ENCODE peak calls at places on chromosome 17, in six cellular contexts. One of them, this sample, is unnamed.

GRCh38 chr17:15048933-15049539 is 216.1 kb downstream of the PMP22 start:
- DNase-seq in cardiac muscle cell: no peak
- DNase-seq in activated naive CD4-positive, alpha-beta T cell treated with Interleukin-2 at 50 U/mL for 16 hours: no peak
- DNase-seq in GM19239: no peak
- DNase-seq in skeletal muscle cell: no peak
- DNase-seq in iris pigment epithelial cell: no peak
- DNase-seq in this sample: no peak

GRCh38 chr17:29930399-29931010 is 477 bp upstream of the SSH2 start:
- DNase-seq in cardiac muscle cell: no peak
- DNase-seq in GM19239: no peak
- DNase-seq in iris pigment epithelial cell: no peak
- DNase-seq in skeletal muscle cell: no peak
- DNase-seq in activated naive CD4-positive, alpha-beta T cell treated with Interleukin-2 at 50 U/mL for 16 hours: no peak
- DNase-seq in this sample: no peak

GRCh38 chr17:51720439-51720838 is 438.1 kb downstream of the CA10 start:
- DNase-seq in activated naive CD4-positive, alpha-beta T cell treated with Interleukin-2 at 50 U/mL for 16 hours: no peak
- DNase-seq in cardiac muscle cell: no peak
- DNase-seq in skeletal muscle cell: no peak
- DNase-seq in GM19239: no peak
- DNase-seq in iris pigment epithelial cell: no peak
- DNase-seq in this sample: no peak

GRCh38 chr17:17682293-17682736 is 1.1 kb downstream of the RAI1 start:
- DNase-seq in cardiac muscle cell: peak
- DNase-seq in activated naive CD4-positive, alpha-beta T cell treated with Interleukin-2 at 50 U/mL for 16 hours: peak
- DNase-seq in skeletal muscle cell: no peak
- DNase-seq in GM19239: peak
- DNase-seq in iris pigment epithelial cell: peak
- DNase-seq in this sample: no peak

GRCh38 chr17:50283246-50283645 is 9.0 kb downstream of the TMEM92 start:
- DNase-seq in skeletal muscle cell: no peak
- DNase-seq in GM19239: no peak
- DNase-seq in cardiac muscle cell: no peak
- DNase-seq in activated naive CD4-positive, alpha-beta T cell treated with Interleukin-2 at 50 U/mL for 16 hours: peak
- DNase-seq in iris pigment epithelial cell: no peak
- DNase-seq in this sample: no peak

GRCh38 chr17:1181769-1182137 is 2.0 kb upstream of the ABR start:
- DNase-seq in cardiac muscle cell: peak
- DNase-seq in activated naive CD4-positive, alpha-beta T cell treated with Interleukin-2 at 50 U/mL for 16 hours: no peak
- DNase-seq in skeletal muscle cell: no peak
- DNase-seq in GM19239: no peak
- DNase-seq in iris pigment epithelial cell: peak
- DNase-seq in this sample: no peak

GRCh38 chr17:63993368-63993990 is 4.7 kb upstream of the PRR29 start:
- DNase-seq in GM19239: no peak
- DNase-seq in cardiac muscle cell: no peak
- DNase-seq in skeletal muscle cell: no peak
- DNase-seq in iris pigment epithelial cell: no peak
- DNase-seq in activated naive CD4-positive, alpha-beta T cell treated with Interleukin-2 at 50 U/mL for 16 hours: peak
- DNase-seq in this sample: no peak

GRCh38 chr17:75832652-75833400 is 11.4 kb downstream of the UNC13D start:
- DNase-seq in cardiac muscle cell: no peak
- DNase-seq in activated naive CD4-positive, alpha-beta T cell treated with Interleukin-2 at 50 U/mL for 16 hours: peak
- DNase-seq in iris pigment epithelial cell: no peak
- DNase-seq in GM19239: no peak
- DNase-seq in skeletal muscle cell: no peak
- DNase-seq in this sample: no peak

GRCh38 chr17:6551909-6552768 is 4.2 kb downstream of the PITPNM3 start:
- DNase-seq in activated naive CD4-positive, alpha-beta T cell treated with Interleukin-2 at 50 U/mL for 16 hours: no peak
- DNase-seq in cardiac muscle cell: no peak
- DNase-seq in skeletal muscle cell: no peak
- DNase-seq in GM19239: no peak
- DNase-seq in iris pigment epithelial cell: no peak
- DNase-seq in this sample: peak

GRCh38 chr17:79797492-79798295 is 817 bp upstream of the CBX8 start:
- DNase-seq in cardiac muscle cell: no peak
- DNase-seq in skeletal muscle cell: no peak
- DNase-seq in activated naive CD4-positive, alpha-beta T cell treated with Interleukin-2 at 50 U/mL for 16 hours: no peak
- DNase-seq in iris pigment epithelial cell: no peak
- DNase-seq in GM19239: no peak
- DNase-seq in this sample: no peak

GRCh38 chr17:62562656-62563055 is 64.8 kb upstream of the MRC2 start:
- DNase-seq in activated naive CD4-positive, alpha-beta T cell treated with Interleukin-2 at 50 U/mL for 16 hours: no peak
- DNase-seq in iris pigment epithelial cell: peak
- DNase-seq in cardiac muscle cell: peak
- DNase-seq in skeletal muscle cell: peak
- DNase-seq in GM19239: no peak
- DNase-seq in this sample: no peak

GRCh38 chr17:33814852-33815251 is 440.2 kb upstream of the CCL2 start:
- DNase-seq in iris pigment epithelial cell: no peak
- DNase-seq in cardiac muscle cell: no peak
- DNase-seq in skeletal muscle cell: no peak
- DNase-seq in activated naive CD4-positive, alpha-beta T cell treated with Interleukin-2 at 50 U/mL for 16 hours: no peak
- DNase-seq in GM19239: no peak
- DNase-seq in this sample: no peak

GRCh38 chr17:72514888-72515287 is 394.1 kb downstream of the SOX9 start:
- DNase-seq in skeletal muscle cell: peak
- DNase-seq in GM19239: no peak
- DNase-seq in iris pigment epithelial cell: peak
- DNase-seq in cardiac muscle cell: peak
- DNase-seq in activated naive CD4-positive, alpha-beta T cell treated with Interleukin-2 at 50 U/mL for 16 hours: no peak
- DNase-seq in this sample: no peak

GRCh38 chr17:40104570-40105471 is 4.4 kb upstream of the NR1D1 start:
- DNase-seq in skeletal muscle cell: no peak
- DNase-seq in iris pigment epithelial cell: no peak
- DNase-seq in cardiac muscle cell: no peak
- DNase-seq in GM19239: no peak
- DNase-seq in activated naive CD4-positive, alpha-beta T cell treated with Interleukin-2 at 50 U/mL for 16 hours: peak
- DNase-seq in this sample: no peak

GRCh38 chr17:72338847-72339790 is 218.3 kb downstream of the SOX9 start:
- DNase-seq in GM19239: no peak
- DNase-seq in activated naive CD4-positive, alpha-beta T cell treated with Interleukin-2 at 50 U/mL for 16 hours: no peak
- DNase-seq in cardiac muscle cell: peak
- DNase-seq in iris pigment epithelial cell: peak
- DNase-seq in skeletal muscle cell: peak
- DNase-seq in this sample: peak

GRCh38 chr17:41421116-41421515 is 3.3 kb downstream of the KRT37 start:
- DNase-seq in activated naive CD4-positive, alpha-beta T cell treated with Interleukin-2 at 50 U/mL for 16 hours: no peak
- DNase-seq in cardiac muscle cell: no peak
- DNase-seq in GM19239: no peak
- DNase-seq in iris pigment epithelial cell: peak
- DNase-seq in skeletal muscle cell: peak
- DNase-seq in this sample: peak